ENCODE peak calls at places on chromosomes 1 and 21, in seven cellular contexts. Y is AG04450, I is glutamatergic neuron, O is astrocyte of the spinal cord, W is sigmoid colon, Q is ovary, K is AG09309. L is an unnamed sample.

GRCh38 chr1:178486100-178487069 is 10.4 kb downstream of the CLEC20A start:
- DNase-seq in I (no peak), Y (no peak), O (no peak), W (no peak), K (no peak), Q (no peak), L (no peak)

GRCh38 chr1:91553196-91553595 is 52.5 kb downstream of the CDC7 start:
- DNase-seq in Y (no peak), I (no peak), K (no peak), Q (peak), O (peak), W (no peak), L (no peak)

GRCh38 chr1:231070758-231071443 is 30.8 kb upstream of the FAM89A start:
- DNase-seq in K (no peak), W (no peak), Q (no peak), I (no peak), O (no peak), Y (no peak), L (no peak)

GRCh38 chr1:30748098-30748698 is 9.4 kb downstream of the LAPTM5 start:
- DNase-seq in Q (no peak), K (no peak), Y (no peak), W (no peak), O (no peak), I (peak), L (no peak)

GRCh38 chr1:19639999-19640362 is 4.1 kb upstream of the NBL1 start:
- DNase-seq in W (peak), O (peak), K (no peak), Y (no peak), I (no peak), Q (no peak), L (peak)

GRCh38 chr21:42219606-42220137 is 732 bp downstream of the ABCG1 start:
- DNase-seq in Q (no peak), K (no peak), O (no peak), Y (no peak), W (peak), I (peak), L (no peak)

GRCh38 chr1:196897158-196897828 is 9.4 kb downstream of the CFHR4 start:
- DNase-seq in Q (no peak), O (no peak), W (no peak), K (no peak), Y (no peak), I (no peak), L (no peak)

GRCh38 chr1:15617874-15618684 is 821 bp downstream of the DDI2 start:
- DNase-seq in Y (no peak), I (peak), Q (no peak), K (no peak), W (no peak), O (peak), L (no peak)

GRCh38 chr1:87389011-87389410 is 60.3 kb downstream of the LMO4 start:
- DNase-seq in K (no peak), W (no peak), I (no peak), Q (no peak), Y (no peak), O (no peak), L (no peak)

GRCh38 chr1:116737855-116738318 is 16.3 kb upstream of the CD2 start:
- DNase-seq in I (no peak), W (no peak), K (no peak), Y (no peak), O (no peak), Q (no peak), L (no peak)

GRCh38 chr1:48472747-48473146 is 743 bp upstream of the SPATA6 start:
- DNase-seq in Q (no peak), Y (no peak), W (no peak), I (no peak), O (no peak), K (no peak), L (no peak)

GRCh38 chr1:29808141-29808995 is 572.0 kb downstream of the PTPRU start:
- DNase-seq in O (no peak), Q (no peak), I (no peak), Y (no peak), K (no peak), W (no peak), L (peak)

GRCh38 chr1:38962113-38962512 is 20.5 kb upstream of the RHBDL2 start:
- DNase-seq in W (no peak), Y (no peak), Q (no peak), I (no peak), K (peak), O (peak), L (no peak)

GRCh38 chr1:245516178-245516829 is 361.5 kb downstream of the KIF26B start:
- DNase-seq in W (no peak), Y (peak), Q (no peak), I (no peak), K (no peak), O (peak), L (no peak)
- TF ChIP-seq CTCF in W (no peak), Y (peak), Q (no peak), I (peak), K (no peak), O (peak), L (no peak)

GRCh38 chr1:212595787-212596714 is 12.5 kb upstream of the ATF3 start:
- DNase-seq in O (peak), I (no peak), Y (peak), Q (no peak), W (no peak), K (peak), L (no peak)
- TF ChIP-seq CTCF in O (peak), I (peak), Y (peak), Q (no peak), W (peak), K (peak), L (no peak)

DNA sequence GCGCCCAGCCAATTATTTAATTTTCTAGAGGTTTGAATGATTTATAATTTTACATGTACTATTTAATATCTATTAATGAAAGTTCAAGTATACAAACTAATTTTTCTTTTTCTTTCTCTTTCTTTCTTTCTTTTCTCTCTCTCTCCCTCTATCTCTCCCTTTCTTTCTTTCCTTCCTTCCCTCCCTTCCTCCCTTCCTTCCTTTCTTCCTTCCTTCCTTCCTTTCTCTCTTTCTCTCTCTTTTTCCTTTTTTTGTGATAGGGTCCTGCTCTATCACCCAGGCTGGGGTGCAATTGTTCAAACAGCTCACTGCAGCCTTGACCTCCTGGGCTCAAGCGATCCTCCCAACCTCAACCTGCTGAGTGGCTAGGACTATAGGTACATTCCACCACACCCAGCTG is 16.1 kb upstream of the KIF14 start:
- DNase-seq in W (no peak), O (no peak), K (no peak), Q (no peak), I (no peak), Y (no peak), L (no peak)
- TF ChIP-seq CTCF in W (no peak), O (no peak), K (no peak), Q (no peak), I (no peak), Y (no peak), L (no peak)

DNA sequence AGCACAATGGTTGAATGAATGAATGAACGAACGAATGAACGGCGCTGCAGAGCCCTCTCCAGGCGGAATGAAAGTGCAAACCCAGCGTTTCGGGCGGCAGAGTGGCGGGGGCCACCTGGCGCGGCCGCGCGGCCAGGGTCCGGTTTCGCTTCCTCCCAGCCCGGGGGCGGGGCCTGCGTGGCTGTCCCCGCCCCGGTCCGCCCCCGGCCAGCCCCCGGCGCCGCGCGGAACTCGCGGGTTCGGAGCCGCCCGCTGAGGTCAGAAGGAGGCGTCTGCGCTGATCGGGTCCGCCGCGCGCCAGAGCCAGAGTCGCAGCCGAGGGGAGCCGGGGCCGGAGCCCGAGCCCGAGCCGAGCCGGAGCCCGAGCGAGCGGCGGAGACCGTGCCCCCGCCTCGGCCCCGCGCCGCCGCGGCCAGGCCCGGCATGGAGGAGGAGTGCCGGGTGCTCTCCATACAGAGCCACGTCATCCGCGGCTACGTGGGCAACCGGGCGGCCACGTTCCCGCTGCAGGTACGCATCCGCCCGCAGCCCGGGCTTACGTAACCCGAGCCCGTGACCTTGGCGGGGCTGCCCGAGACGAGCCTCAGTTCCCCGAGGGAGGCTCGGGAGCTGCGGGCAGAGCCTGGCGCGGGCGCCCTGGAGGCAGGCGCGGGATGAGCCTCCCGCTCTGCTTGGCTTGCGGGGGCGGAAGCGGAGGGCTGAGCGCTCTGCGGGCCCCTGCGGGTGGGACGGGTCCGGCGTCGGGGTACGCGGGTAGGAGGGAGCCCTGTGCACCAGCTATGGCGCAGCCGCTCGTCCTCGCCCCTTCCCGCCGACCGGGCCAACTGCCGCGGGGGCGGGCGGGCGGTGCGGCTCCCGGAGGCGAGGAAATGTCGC is at the start of gene PDXK:
- DNase-seq in Q (peak), Y (no peak), O (peak), W (peak), I (peak), K (no peak), L (no peak)
- TF ChIP-seq CTCF in Q (peak), Y (no peak), O (no peak), W (no peak), I (no peak), K (no peak), L (no peak)

DNA sequence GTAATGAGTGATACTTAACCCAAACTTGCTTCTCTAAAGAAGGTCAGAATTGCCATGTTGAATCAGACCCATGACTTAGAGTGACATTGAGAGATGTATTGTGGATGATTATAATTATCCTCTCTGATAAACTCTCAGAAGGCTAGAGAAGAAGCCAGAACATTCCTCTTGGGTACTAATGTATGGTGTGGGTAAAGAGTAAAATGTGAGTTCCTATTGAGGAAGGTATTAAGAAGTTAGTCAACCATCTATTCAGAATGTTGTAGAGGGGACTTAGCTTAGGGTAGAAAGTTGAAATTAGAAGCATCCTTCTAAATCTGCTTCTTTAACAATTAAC is 7.3 kb downstream of the GMEB1 start:
- DNase-seq in Q (no peak), I (no peak), O (no peak), K (no peak), Y (no peak), W (no peak), L (no peak)
- TF ChIP-seq CTCF in Q (no peak), I (no peak), O (no peak), K (no peak), Y (no peak), W (no peak), L (no peak)

DNA sequence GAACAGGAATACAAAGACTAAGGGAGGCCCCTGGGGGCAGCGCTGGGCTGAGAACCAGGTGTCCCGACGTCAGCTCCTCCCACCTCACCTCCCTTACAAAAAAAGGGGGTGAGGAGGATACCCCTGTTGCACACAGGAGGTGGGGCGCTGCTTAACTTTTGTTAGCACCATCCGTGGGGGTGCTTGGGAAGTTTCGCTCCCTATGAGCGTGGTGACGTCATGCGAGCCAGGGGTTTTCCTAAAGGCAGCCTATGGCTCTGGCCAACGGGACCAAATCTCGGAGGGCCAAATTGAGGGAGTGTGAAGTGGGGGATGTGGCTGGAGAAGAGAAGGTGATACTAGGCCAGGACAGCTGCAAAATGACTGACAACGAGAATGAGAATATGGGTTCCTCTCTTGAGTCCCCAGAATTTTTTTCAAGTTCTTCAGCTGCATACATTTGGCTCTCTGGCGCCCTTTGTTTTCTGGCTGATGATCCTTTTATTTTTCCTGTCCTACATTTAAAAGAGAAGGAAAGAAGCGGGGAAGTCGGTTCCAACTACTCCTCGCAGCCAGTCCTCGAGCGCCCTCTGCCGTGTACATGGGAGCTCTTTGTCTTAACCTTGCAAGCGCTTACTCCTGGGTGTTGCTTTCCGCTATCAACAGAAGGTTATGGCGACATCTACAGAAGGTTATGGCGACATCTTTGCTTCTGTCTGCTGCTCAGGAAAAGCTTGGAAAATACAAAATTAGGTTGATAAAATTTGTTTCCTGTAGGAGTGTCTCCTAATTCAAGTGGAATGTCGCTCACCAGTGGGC is 48.0 kb upstream of the ZC3H11B start:
- DNase-seq in I (peak), O (peak), Q (peak), K (peak), Y (peak), W (peak), L (peak)
- TF ChIP-seq CTCF in I (peak), O (peak), Q (peak), K (peak), Y (peak), W (peak), L (peak)

GRCh38 chr1:12339410-12339809 is 109.6 kb downstream of the VPS13D start:
- DNase-seq in I (no peak), K (no peak), Q (no peak), O (no peak), W (no peak), Y (no peak), L (no peak)
- TF ChIP-seq CTCF in I (no peak), K (peak), Q (no peak), O (peak), W (no peak), Y (peak), L (no peak)

DNA sequence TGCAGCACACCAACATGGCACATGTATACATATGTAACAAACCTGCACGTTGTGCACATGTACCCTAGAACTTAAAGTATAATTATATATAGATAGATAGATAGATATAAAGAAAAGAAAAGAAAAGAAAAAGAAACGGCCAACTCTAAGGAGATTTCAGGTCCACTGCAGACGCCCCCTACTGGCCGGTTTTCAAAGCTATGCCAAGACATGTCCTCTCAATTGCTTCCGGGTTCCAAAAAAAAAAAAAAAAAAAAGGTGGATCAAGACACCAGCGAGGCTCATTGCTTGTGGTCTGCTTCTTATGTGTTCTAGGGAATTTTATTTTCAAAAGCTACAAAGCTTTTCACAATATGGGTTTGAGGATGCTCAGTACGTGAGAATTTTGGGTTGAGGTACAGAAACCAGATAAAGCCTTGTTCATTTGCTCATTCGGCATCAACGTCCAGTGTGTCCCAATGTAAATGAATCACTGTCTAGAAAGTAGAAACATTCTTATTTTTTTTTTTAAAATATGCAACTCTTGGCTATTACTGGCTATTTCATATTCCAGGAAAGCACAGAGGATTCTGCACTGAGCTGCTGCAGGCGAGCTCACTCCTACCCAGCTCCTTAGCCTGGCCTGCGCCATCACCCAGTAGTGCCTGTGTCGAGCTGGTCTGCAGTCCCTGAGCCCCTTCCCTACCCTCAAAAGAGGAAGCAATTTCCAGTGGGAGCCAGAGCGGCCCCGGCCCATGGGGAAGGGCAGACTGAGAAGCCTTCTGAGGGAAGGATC is 643.0 kb downstream of the KIF26B start:
- DNase-seq in I (peak), K (peak), Y (no peak), O (no peak), Q (no peak), W (no peak), L (no peak)
- TF ChIP-seq CTCF in I (peak), K (peak), Y (peak), O (peak), Q (no peak), W (no peak), L (no peak)

DNA sequence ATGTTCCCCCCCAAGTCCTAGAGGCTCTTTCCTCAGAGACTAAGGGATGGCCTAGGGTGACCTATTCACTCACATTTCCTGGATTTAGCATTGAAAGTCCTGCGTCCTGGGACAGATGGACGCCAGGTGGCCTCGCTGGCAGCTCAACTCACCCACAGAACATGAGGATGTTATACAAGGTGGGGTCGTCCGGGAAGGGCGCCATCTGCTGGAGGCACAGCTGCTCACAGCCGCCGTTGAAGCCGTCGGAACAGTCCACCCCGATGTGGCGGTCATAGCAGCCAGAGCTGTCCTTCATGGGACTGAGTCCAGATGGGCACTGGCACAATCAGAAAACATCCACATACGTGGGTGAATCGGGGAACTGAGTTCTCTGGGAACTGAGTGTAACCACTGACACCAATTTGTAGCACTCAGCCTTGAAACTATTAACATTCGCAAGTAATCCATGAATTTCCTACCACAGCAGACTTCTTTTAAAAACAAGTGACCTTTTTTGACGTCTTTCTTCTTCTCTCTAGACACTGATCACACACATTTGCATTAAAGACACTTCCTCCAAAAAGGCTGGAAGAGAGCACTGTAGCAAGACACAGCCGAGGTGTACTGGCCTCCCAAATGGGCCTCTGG is 215.4 kb downstream of the ASTN1 start:
- DNase-seq in W (no peak), O (peak), Y (no peak), K (no peak), Q (peak), I (peak), L (no peak)
- TF ChIP-seq CTCF in W (no peak), O (peak), Y (peak), K (peak), Q (no peak), I (peak), L (no peak)